ENCODE peak calls at places on chromosome 20, in five cellular contexts. F, N, P, V and C are unnamed samples.

GRCh38 chr20:22684072-22684762 is 99.8 kb upstream of the FOXA2 start:
- DNase-seq in F (peak), N (peak), P (peak), V (peak), C (peak)

GRCh38 chr20:19949195-19949867 is 67.8 kb upstream of the NAA20 start:
- DNase-seq in F (no peak), N (no peak), P (no peak), V (no peak), C (no peak)

GRCh38 chr20:57003012-57003411 is 263.4 kb downstream of the BMP7 start:
- DNase-seq in F (no peak), N (no peak), P (no peak), V (no peak), C (no peak)

GRCh38 chr20:9945406-9945805 is 89.4 kb upstream of the ANKEF1 start:
- DNase-seq in F (peak), N (no peak), P (no peak), V (peak), C (peak)

GRCh38 chr20:23142162-23143050 is 56.3 kb upstream of the CD93 start:
- DNase-seq in F (no peak), N (peak), P (peak), V (no peak), C (peak)

GRCh38 chr20:34642009-34642408 is 34.9 kb downstream of the PIGU start:
- DNase-seq in F (no peak), N (peak), P (no peak), V (no peak), C (no peak)

GRCh38 chr20:62409935-62410741 is 3.1 kb upstream of the CABLES2 start:
- DNase-seq in F (peak), N (no peak), P (no peak), V (peak), C (no peak)

GRCh38 chr20:23774081-23774480 is 23.3 kb upstream of the CST1 start:
- DNase-seq in F (no peak), N (no peak), P (no peak), V (no peak), C (no peak)

GRCh38 chr20:25052255-25053206 is 5.4 kb downstream of the ACSS1 start:
- DNase-seq in F (peak), N (peak), P (no peak), V (no peak), C (no peak)
- H3K4me3 ChIP-seq in F (no peak), N (peak), P (no peak), V (no peak), C (no peak)

GRCh38 chr20:47358052-47358671 is 1.7 kb upstream of the ZMYND8 start:
- DNase-seq in F (no peak), N (no peak), P (no peak), V (no peak), C (no peak)
- H3K4me3 ChIP-seq in F (peak), N (peak), P (no peak), V (no peak), C (peak)

DNA sequence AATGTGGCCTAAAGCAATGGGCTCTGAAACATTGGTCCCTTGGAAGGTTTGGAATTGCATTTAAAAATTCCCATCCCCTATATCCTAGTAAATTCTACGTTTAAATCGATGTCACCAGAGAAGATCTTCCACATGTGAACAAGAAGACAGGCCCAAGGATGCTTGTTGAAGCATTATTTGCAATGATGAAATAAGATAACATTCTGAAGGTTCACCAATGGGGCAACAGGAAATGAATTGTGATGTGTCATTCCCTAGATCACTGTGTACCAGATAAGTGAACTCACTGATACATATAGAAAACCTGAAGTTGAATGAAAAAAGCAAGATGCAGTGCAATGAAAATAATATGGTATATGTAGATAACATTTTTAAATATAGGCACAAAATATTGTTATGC is 464.3 kb upstream of the BTBD3 start:
- DNase-seq in F (peak), N (no peak), P (no peak), V (peak), C (peak)
- H3K4me3 ChIP-seq in F (no peak), N (no peak), P (no peak), V (no peak), C (no peak)

GRCh38 chr20:53643031-53643832 is 49.6 kb upstream of the ZNF217 start:
- DNase-seq in F (peak), N (peak), P (no peak), V (peak), C (peak)
- H3K4me3 ChIP-seq in F (peak), N (peak), P (no peak), V (no peak), C (no peak)